ENCODE peak calls at places on chromosomes 4 and X, in seven cellular contexts. One of them, this sample, is unnamed.

GRCh38 chrX:108399427-108400165 is 38.6 kb downstream of the COL4A6 start:
- DNase-seq in fibroblast of lung: peak
- DNase-seq in uterus: no peak
- DNase-seq in IMR-90: peak
- DNase-seq in CD4-positive, alpha-beta memory T cell: no peak
- DNase-seq in ovary: no peak
- DNase-seq in suprapubic skin: no peak
- DNase-seq in this sample: no peak

GRCh38 chr4:37358748-37359147 is 114.2 kb downstream of the NWD2 start:
- DNase-seq in fibroblast of lung: no peak
- DNase-seq in uterus: no peak
- DNase-seq in IMR-90: no peak
- DNase-seq in CD4-positive, alpha-beta memory T cell: no peak
- DNase-seq in ovary: no peak
- DNase-seq in suprapubic skin: no peak
- DNase-seq in this sample: no peak

GRCh38 chr4:178387756-178388155 is 945.5 kb upstream of the AGA start:
- DNase-seq in fibroblast of lung: peak
- DNase-seq in uterus: no peak
- DNase-seq in IMR-90: peak
- DNase-seq in CD4-positive, alpha-beta memory T cell: no peak
- DNase-seq in ovary: no peak
- DNase-seq in suprapubic skin: no peak
- DNase-seq in this sample: no peak

GRCh38 chr4:77154761-77155499 is 2.1 kb upstream of the CCNG2 start:
- DNase-seq in fibroblast of lung: no peak
- DNase-seq in uterus: no peak
- DNase-seq in IMR-90: no peak
- DNase-seq in CD4-positive, alpha-beta memory T cell: no peak
- DNase-seq in ovary: no peak
- DNase-seq in suprapubic skin: no peak
- DNase-seq in this sample: no peak

GRCh38 chr4:8737075-8737474 is 134.6 kb downstream of the HMX1 start:
- DNase-seq in fibroblast of lung: no peak
- DNase-seq in uterus: no peak
- DNase-seq in IMR-90: no peak
- DNase-seq in CD4-positive, alpha-beta memory T cell: no peak
- DNase-seq in ovary: no peak
- DNase-seq in suprapubic skin: no peak
- DNase-seq in this sample: no peak

GRCh38 chrX:3990569-3990968 is 277.1 kb upstream of the PRKX start:
- DNase-seq in fibroblast of lung: no peak
- DNase-seq in uterus: no peak
- DNase-seq in IMR-90: no peak
- DNase-seq in CD4-positive, alpha-beta memory T cell: no peak
- DNase-seq in ovary: no peak
- DNase-seq in suprapubic skin: no peak
- DNase-seq in this sample: no peak

GRCh38 chr4:183099537-183100297 is 660 bp downstream of the WWC2 start:
- DNase-seq in fibroblast of lung: no peak
- DNase-seq in uterus: peak
- DNase-seq in IMR-90: no peak
- DNase-seq in CD4-positive, alpha-beta memory T cell: no peak
- DNase-seq in ovary: peak
- DNase-seq in suprapubic skin: no peak
- DNase-seq in this sample: no peak

GRCh38 chr4:186900232-186900900 is 176.7 kb upstream of the FAT1 start:
- DNase-seq in fibroblast of lung: peak
- DNase-seq in uterus: no peak
- DNase-seq in IMR-90: peak
- DNase-seq in CD4-positive, alpha-beta memory T cell: no peak
- DNase-seq in ovary: no peak
- DNase-seq in suprapubic skin: no peak
- DNase-seq in this sample: no peak

GRCh38 chrX:123481908-123482873 is 250.7 kb downstream of the THOC2 start:
- DNase-seq in fibroblast of lung: peak
- DNase-seq in uterus: no peak
- DNase-seq in IMR-90: peak
- DNase-seq in CD4-positive, alpha-beta memory T cell: no peak
- DNase-seq in ovary: no peak
- DNase-seq in suprapubic skin: no peak
- DNase-seq in this sample: no peak

GRCh38 chr4:159278399-159278798 is 175.5 kb downstream of the RAPGEF2 start:
- DNase-seq in fibroblast of lung: peak
- DNase-seq in uterus: no peak
- DNase-seq in IMR-90: peak
- DNase-seq in CD4-positive, alpha-beta memory T cell: no peak
- DNase-seq in ovary: no peak
- DNase-seq in suprapubic skin: no peak
- DNase-seq in this sample: no peak

GRCh38 chr4:38390962-38391361 is 273.0 kb upstream of the KLF3 start:
- DNase-seq in fibroblast of lung: no peak
- DNase-seq in uterus: no peak
- DNase-seq in IMR-90: no peak
- DNase-seq in CD4-positive, alpha-beta memory T cell: no peak
- DNase-seq in ovary: no peak
- DNase-seq in suprapubic skin: no peak
- DNase-seq in this sample: no peak

GRCh38 chr4:24885342-24885741 is 27.5 kb downstream of the CCDC149 start:
- DNase-seq in fibroblast of lung: no peak
- DNase-seq in uterus: peak
- DNase-seq in IMR-90: no peak
- DNase-seq in CD4-positive, alpha-beta memory T cell: no peak
- DNase-seq in ovary: no peak
- DNase-seq in suprapubic skin: no peak
- DNase-seq in this sample: peak

GRCh38 chrX:65744965-65745364 is 77.5 kb downstream of the MSN start:
- DNase-seq in fibroblast of lung: peak
- DNase-seq in uterus: no peak
- DNase-seq in IMR-90: peak
- DNase-seq in CD4-positive, alpha-beta memory T cell: no peak
- DNase-seq in ovary: no peak
- DNase-seq in suprapubic skin: no peak
- DNase-seq in this sample: no peak

GRCh38 chrX:86171366-86171765 is 23.1 kb downstream of the DACH2 start:
- DNase-seq in fibroblast of lung: peak
- DNase-seq in uterus: no peak
- DNase-seq in IMR-90: peak
- DNase-seq in CD4-positive, alpha-beta memory T cell: no peak
- DNase-seq in ovary: no peak
- DNase-seq in suprapubic skin: no peak
- DNase-seq in this sample: no peak

GRCh38 chr4:158581161-158581560 is 59.5 kb downstream of the RXFP1 start:
- DNase-seq in fibroblast of lung: peak
- DNase-seq in uterus: no peak
- DNase-seq in IMR-90: peak
- DNase-seq in CD4-positive, alpha-beta memory T cell: no peak
- DNase-seq in ovary: no peak
- DNase-seq in suprapubic skin: no peak
- DNase-seq in this sample: no peak

GRCh38 chrX:140362861-140363260 is 142.0 kb downstream of the SOX3 start:
- DNase-seq in fibroblast of lung: no peak
- DNase-seq in uterus: no peak
- DNase-seq in IMR-90: no peak
- DNase-seq in CD4-positive, alpha-beta memory T cell: no peak
- DNase-seq in ovary: no peak
- DNase-seq in suprapubic skin: no peak
- DNase-seq in this sample: no peak

GRCh38 chr4:76954489-76954888 is 4.9 kb downstream of the SEPTIN11 start:
- DNase-seq in fibroblast of lung: no peak
- DNase-seq in uterus: no peak
- DNase-seq in IMR-90: no peak
- DNase-seq in CD4-positive, alpha-beta memory T cell: no peak
- DNase-seq in ovary: no peak
- DNase-seq in suprapubic skin: no peak
- DNase-seq in this sample: no peak

GRCh38 chrX:38839944-38840343 is 38.7 kb downstream of the MID1IP1 start:
- DNase-seq in fibroblast of lung: no peak
- DNase-seq in uterus: no peak
- DNase-seq in IMR-90: no peak
- DNase-seq in CD4-positive, alpha-beta memory T cell: no peak
- DNase-seq in ovary: no peak
- DNase-seq in suprapubic skin: no peak
- DNase-seq in this sample: no peak

GRCh38 chr4:15917297-15917696 is 21.2 kb downstream of the FGFBP1 start:
- DNase-seq in fibroblast of lung: no peak
- DNase-seq in uterus: no peak
- DNase-seq in IMR-90: no peak
- DNase-seq in CD4-positive, alpha-beta memory T cell: no peak
- DNase-seq in ovary: no peak
- DNase-seq in suprapubic skin: no peak
- DNase-seq in this sample: no peak

GRCh38 chr4:15918484-15919129 is 19.9 kb downstream of the FGFBP1 start:
- DNase-seq in fibroblast of lung: no peak
- DNase-seq in uterus: no peak
- DNase-seq in IMR-90: no peak
- DNase-seq in CD4-positive, alpha-beta memory T cell: no peak
- DNase-seq in ovary: no peak
- DNase-seq in suprapubic skin: no peak
- DNase-seq in this sample: no peak

GRCh38 chr4:15920723-15921591 is 17.6 kb downstream of the FGFBP1 start:
- DNase-seq in fibroblast of lung: peak
- DNase-seq in uterus: peak
- DNase-seq in IMR-90: peak
- DNase-seq in CD4-positive, alpha-beta memory T cell: no peak
- DNase-seq in ovary: no peak
- DNase-seq in suprapubic skin: no peak
- DNase-seq in this sample: no peak

GRCh38 chr4:15925830-15926229 is 12.7 kb downstream of the FGFBP1 start:
- DNase-seq in fibroblast of lung: no peak
- DNase-seq in uterus: no peak
- DNase-seq in IMR-90: no peak
- DNase-seq in CD4-positive, alpha-beta memory T cell: no peak
- DNase-seq in ovary: no peak
- DNase-seq in suprapubic skin: no peak
- DNase-seq in this sample: no peak

GRCh38 chr4:15921592-15921932 is 17.0 kb downstream of the FGFBP1 start:
- DNase-seq in fibroblast of lung: no peak
- DNase-seq in uterus: no peak
- DNase-seq in IMR-90: no peak
- DNase-seq in CD4-positive, alpha-beta memory T cell: no peak
- DNase-seq in ovary: no peak
- DNase-seq in suprapubic skin: no peak
- DNase-seq in this sample: no peak
- H3K27ac ChIP-seq in fibroblast of lung: peak
- H3K27ac ChIP-seq in uterus: no peak
- H3K27ac ChIP-seq in IMR-90: peak
- H3K27ac ChIP-seq in CD4-positive, alpha-beta memory T cell: no peak
- H3K27ac ChIP-seq in ovary: no peak
- H3K27ac ChIP-seq in suprapubic skin: no peak
- H3K27ac ChIP-seq in this sample: no peak

DNA sequence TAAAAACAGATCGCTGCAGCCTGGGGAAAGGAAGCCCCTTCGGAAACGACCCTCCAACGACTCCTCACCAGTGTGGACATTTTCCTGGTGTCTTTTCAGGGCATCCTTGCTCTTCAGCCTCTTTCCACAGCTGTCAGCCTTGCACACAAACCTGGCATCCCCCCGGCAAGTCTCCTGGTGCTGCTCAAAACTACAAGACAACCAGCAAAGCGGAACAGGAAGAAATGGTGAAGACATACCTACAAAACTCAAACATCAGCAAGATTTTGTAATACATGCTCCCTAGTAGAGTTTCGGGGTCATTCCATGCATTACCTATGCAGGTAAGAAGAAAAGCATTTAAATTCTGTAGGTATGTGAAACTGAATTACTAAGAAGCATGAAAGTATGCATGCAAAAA is 106.1 kb downstream of the PRDM5 start:
- DNase-seq in fibroblast of lung: no peak
- DNase-seq in uterus: no peak
- DNase-seq in IMR-90: no peak
- DNase-seq in CD4-positive, alpha-beta memory T cell: no peak
- DNase-seq in ovary: no peak
- DNase-seq in suprapubic skin: no peak
- DNase-seq in this sample: no peak
- H3K27ac ChIP-seq in fibroblast of lung: no peak
- H3K27ac ChIP-seq in uterus: no peak
- H3K27ac ChIP-seq in IMR-90: no peak
- H3K27ac ChIP-seq in CD4-positive, alpha-beta memory T cell: no peak
- H3K27ac ChIP-seq in ovary: no peak
- H3K27ac ChIP-seq in suprapubic skin: no peak
- H3K27ac ChIP-seq in this sample: no peak

GRCh38 chr4:26820346-26820745 is 40.3 kb upstream of the STIM2 start:
- DNase-seq in fibroblast of lung: no peak
- DNase-seq in uterus: no peak
- DNase-seq in IMR-90: no peak
- DNase-seq in CD4-positive, alpha-beta memory T cell: no peak
- DNase-seq in ovary: no peak
- DNase-seq in suprapubic skin: no peak
- DNase-seq in this sample: no peak

GRCh38 chr4:26821677-26822503 is 38.8 kb upstream of the STIM2 start:
- DNase-seq in fibroblast of lung: no peak
- DNase-seq in uterus: no peak
- DNase-seq in IMR-90: peak
- DNase-seq in CD4-positive, alpha-beta memory T cell: no peak
- DNase-seq in ovary: no peak
- DNase-seq in suprapubic skin: no peak
- DNase-seq in this sample: no peak

GRCh38 chr4:26819478-26819877 is 41.2 kb upstream of the STIM2 start:
- DNase-seq in fibroblast of lung: no peak
- DNase-seq in uterus: no peak
- DNase-seq in IMR-90: no peak
- DNase-seq in CD4-positive, alpha-beta memory T cell: no peak
- DNase-seq in ovary: no peak
- DNase-seq in suprapubic skin: no peak
- DNase-seq in this sample: no peak

GRCh38 chr4:26823583-26823982 is 37.1 kb upstream of the STIM2 start:
- DNase-seq in fibroblast of lung: no peak
- DNase-seq in uterus: no peak
- DNase-seq in IMR-90: no peak
- DNase-seq in CD4-positive, alpha-beta memory T cell: no peak
- DNase-seq in ovary: no peak
- DNase-seq in suprapubic skin: no peak
- DNase-seq in this sample: no peak

DNA sequence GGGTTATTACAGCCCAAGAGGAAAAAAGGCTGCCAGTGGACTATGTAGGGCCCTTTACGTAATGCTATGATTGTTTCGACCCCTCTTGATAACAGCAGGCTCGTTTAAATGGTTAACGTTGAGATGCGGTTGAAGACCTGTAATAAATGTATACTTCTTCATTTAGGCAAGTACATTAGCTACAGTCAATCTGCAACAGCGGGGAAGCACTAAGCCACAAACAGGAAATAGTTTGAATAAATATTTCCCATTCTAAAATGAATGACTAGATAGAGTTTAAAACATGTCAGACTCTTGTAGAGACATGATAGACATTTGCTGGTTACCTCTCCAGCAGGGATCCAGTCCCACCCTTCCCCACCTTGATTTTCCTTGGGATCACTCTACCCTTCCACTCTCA is 38.1 kb upstream of the STIM2 start:
- DNase-seq in fibroblast of lung: no peak
- DNase-seq in uterus: no peak
- DNase-seq in IMR-90: no peak
- DNase-seq in CD4-positive, alpha-beta memory T cell: peak
- DNase-seq in ovary: no peak
- DNase-seq in suprapubic skin: no peak
- DNase-seq in this sample: no peak
- H3K27ac ChIP-seq in fibroblast of lung: no peak
- H3K27ac ChIP-seq in uterus: no peak
- H3K27ac ChIP-seq in IMR-90: no peak
- H3K27ac ChIP-seq in CD4-positive, alpha-beta memory T cell: no peak
- H3K27ac ChIP-seq in ovary: no peak
- H3K27ac ChIP-seq in suprapubic skin: no peak
- H3K27ac ChIP-seq in this sample: no peak

GRCh38 chr4:157128395-157128794 is 52.4 kb downstream of the GLRB start:
- DNase-seq in fibroblast of lung: peak
- DNase-seq in uterus: no peak
- DNase-seq in IMR-90: peak
- DNase-seq in CD4-positive, alpha-beta memory T cell: no peak
- DNase-seq in ovary: no peak
- DNase-seq in suprapubic skin: no peak
- DNase-seq in this sample: no peak

GRCh38 chr4:157127571-157127970 is 51.6 kb downstream of the GLRB start:
- DNase-seq in fibroblast of lung: no peak
- DNase-seq in uterus: no peak
- DNase-seq in IMR-90: no peak
- DNase-seq in CD4-positive, alpha-beta memory T cell: no peak
- DNase-seq in ovary: no peak
- DNase-seq in suprapubic skin: no peak
- DNase-seq in this sample: no peak
- H3K27ac ChIP-seq in fibroblast of lung: no peak
- H3K27ac ChIP-seq in uterus: no peak
- H3K27ac ChIP-seq in IMR-90: no peak
- H3K27ac ChIP-seq in CD4-positive, alpha-beta memory T cell: no peak
- H3K27ac ChIP-seq in ovary: no peak
- H3K27ac ChIP-seq in suprapubic skin: no peak
- H3K27ac ChIP-seq in this sample: no peak

This sample was measured in caudate nucleus.